ENCODE peak calls at places on chromosomes 2 and 18, in four cellular contexts. A is cardiac muscle cell, S is neural progenitor cell, D is transverse colon. X is an unnamed sample.

GRCh38 chr2:181658444-181658843 is 1.5 kb upstream of the CERKL start:
- DNase-seq in A (no peak), S (peak; percentile 51), D (no peak), X (no peak)

GRCh38 chr2:23460228-23460627 is 75.2 kb downstream of the KLHL29 start:
- DNase-seq in A (peak; percentile 34), S (no peak), D (no peak), X (no peak)

GRCh38 chr2:8676191-8676914 is 5.5 kb upstream of the ID2 start:
- DNase-seq in A (peak; percentile 87), S (peak; percentile 26), D (peak; percentile 79), X (peak; percentile 98)

GRCh38 chr2:71882949-71883472 is 264.7 kb downstream of the CYP26B1 start:
- DNase-seq in A (peak; percentile 98), S (no peak), D (peak; percentile 51), X (peak; percentile 83)

GRCh38 chr2:72130671-72131360 is 16.8 kb downstream of the CYP26B1 start:
- DNase-seq in A (peak; percentile 30), S (peak; percentile 71), D (no peak), X (no peak)

GRCh38 chr2:98455494-98455976 is 10.9 kb downstream of the INPP4A start:
- DNase-seq in A (no peak), S (no peak), D (no peak), X (no peak)

GRCh38 chr2:30072250-30072842 is 74.5 kb upstream of the YPEL5 start:
- DNase-seq in A (peak; percentile 79), S (peak; percentile 86), D (peak; percentile 63), X (peak; percentile 68)

GRCh38 chr18:69980509-69980908 is 32.8 kb upstream of the CD226 start:
- DNase-seq in A (no peak), S (no peak), D (no peak), X (no peak)

GRCh38 chr2:219017166-219017931 is 24.0 kb downstream of the CFAP65 start:
- DNase-seq in A (no peak), S (no peak), D (no peak), X (no peak)

GRCh38 chr2:177322801-177323261 is 58.3 kb upstream of the NFE2L2 start:
- DNase-seq in A (no peak), S (no peak), D (peak; percentile 63), X (no peak)

GRCh38 chr2:39666489-39667141 is 898 bp downstream of the TMEM178A start:
- DNase-seq in A (no peak), S (peak; percentile 31), D (no peak), X (no peak)

GRCh38 chr2:96538487-96539214 is 2.1 kb downstream of the ARID5A start:
- DNase-seq in A (peak; percentile 59), S (peak; percentile 95), D (peak; percentile 87), X (peak; percentile 91)

GRCh38 chr18:40926679-40927078 is 1028.4 kb upstream of the PIK3C3 start:
- DNase-seq in A (no peak), S (no peak), D (no peak), X (no peak)

GRCh38 chr2:360124-360523 is 72.2 kb upstream of the ALKAL2 start:
- DNase-seq in A (no peak), S (no peak), D (no peak), X (no peak)

GRCh38 chr2:233707979-233708644 is 4.6 kb upstream of the UGT1A5 start:
- DNase-seq in A (peak; percentile 59), S (no peak), D (no peak), X (no peak)

GRCh38 chr2:8803658-8804379 is 33.6 kb downstream of the KIDINS220 start:
- DNase-seq in A (peak; percentile 89), S (no peak), D (peak; percentile 55), X (no peak)

GRCh38 chr2:222193328-222194008 is 105.3 kb downstream of the PAX3 start:
- DNase-seq in A (no peak), S (peak; percentile 23), D (no peak), X (no peak)

GRCh38 chr2:138829326-138829725 is 49.1 kb upstream of the NXPH2 start:
- DNase-seq in A (peak; percentile 37), S (peak; percentile 82), D (no peak), X (no peak)

GRCh38 chr2:196783431-196784094 is 15.9 kb downstream of the GTF3C3 start:
- DNase-seq in A (peak; percentile 25), S (no peak), D (no peak), X (no peak)

GRCh38 chr18:27808678-27809077 is 368.3 kb downstream of the CDH2 start:
- DNase-seq in A (peak; percentile 13), S (no peak), D (no peak), X (no peak)

GRCh38 chr2:45353879-45354278 is 257.2 kb downstream of the SRBD1 start:
- DNase-seq in A (peak; percentile 75), S (no peak), D (no peak), X (no peak)

GRCh38 chr18:36636237-36636792 is 192.5 kb downstream of the TPGS2 start:
- DNase-seq in A (no peak), S (no peak), D (no peak), X (no peak)

DNA sequence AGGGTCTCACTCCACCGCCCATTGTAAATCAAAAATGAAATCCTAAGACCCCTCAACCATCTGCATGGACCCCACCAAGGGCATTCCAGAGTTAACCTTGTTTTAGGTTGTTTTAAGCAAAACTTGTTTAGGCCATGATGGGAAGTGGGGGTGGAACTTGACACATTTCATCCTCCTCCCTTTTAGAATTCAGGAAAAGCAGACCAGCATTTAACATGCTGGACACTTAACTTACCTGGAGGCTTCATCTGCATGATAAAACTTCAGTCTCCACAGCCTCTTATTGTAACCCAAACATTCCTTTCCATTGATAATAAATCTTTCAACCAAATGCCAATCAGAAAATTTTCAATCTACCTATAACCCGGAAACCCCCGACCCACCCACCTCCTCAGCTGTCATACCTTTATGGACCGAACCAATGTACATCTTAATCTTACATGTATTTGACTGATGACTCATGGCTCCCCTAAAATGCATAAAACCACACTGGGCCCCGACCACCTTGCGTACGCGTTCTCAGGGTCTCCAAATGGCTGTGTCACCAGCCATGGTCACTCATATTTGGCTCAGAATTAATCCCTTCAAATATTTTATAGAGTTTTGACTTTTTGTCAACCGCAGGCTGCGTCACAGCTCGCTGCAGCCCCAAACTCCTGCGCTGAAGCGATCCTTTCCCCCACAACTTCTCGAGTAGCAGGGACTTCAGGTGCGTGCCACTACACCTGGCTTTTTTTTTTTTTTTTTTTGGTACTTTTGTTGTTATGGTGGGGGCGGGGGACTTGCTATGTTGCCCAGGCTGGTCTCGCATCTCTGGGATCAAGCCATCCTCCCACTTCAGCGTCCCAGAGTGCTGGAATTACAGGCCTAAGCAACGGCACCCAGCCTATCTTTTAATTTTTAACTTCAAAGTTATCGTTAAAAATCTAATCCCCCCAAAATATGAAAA is 917 bp downstream of the MPPE1 start:
- DNase-seq in A (no peak), S (no peak), D (no peak), X (no peak)
- H3K27ac ChIP-seq in A (no peak overlapping the region), S (no peak overlapping the region), D (peak overlapping the region; percentile 98), X (peak overlapping the region; percentile 100)

GRCh38 chr2:240637116-240637900 is 12.0 kb downstream of the GPR35 start:
- DNase-seq in A (no peak), S (no peak), D (no peak), X (no peak)
- H3K27ac ChIP-seq in A (no peak overlapping the region), S (no peak overlapping the region), D (no peak overlapping the region), X (no peak overlapping the region)

DNA sequence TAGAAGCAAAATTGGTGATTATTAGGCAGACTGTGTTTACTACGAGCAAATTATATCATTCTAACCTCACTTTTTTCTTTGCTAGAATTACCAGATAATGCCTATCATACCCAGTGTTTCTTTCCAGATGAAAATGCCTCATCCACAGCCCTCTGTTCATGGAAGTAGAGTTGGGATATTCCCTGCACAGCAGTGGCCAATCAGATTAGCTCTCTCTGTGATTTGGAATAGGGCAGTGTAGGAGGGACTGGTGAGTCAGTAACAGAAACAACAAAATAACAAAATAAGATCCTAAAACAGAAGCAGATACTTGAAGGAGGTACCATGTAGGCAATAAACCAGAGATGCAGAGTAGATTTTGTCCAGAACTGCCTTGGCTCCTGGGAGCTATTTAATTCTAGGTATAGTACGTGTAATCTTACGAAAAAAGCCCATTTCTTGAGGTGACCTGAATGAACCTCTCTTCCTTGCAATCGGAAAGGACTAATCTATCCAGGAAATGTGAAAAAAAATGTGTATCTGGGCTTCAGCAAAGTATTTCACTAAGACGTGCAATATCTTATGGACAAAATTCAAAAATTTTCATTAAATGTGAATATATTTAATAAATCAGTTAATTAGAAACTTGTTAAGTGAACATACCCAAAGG is 18.4 kb upstream of the TMEM17 start:
- DNase-seq in A (peak; percentile 49), S (no peak), D (no peak), X (no peak)
- H3K27ac ChIP-seq in A (no peak overlapping the region), S (no peak overlapping the region), D (no peak overlapping the region), X (no peak overlapping the region)

DNA sequence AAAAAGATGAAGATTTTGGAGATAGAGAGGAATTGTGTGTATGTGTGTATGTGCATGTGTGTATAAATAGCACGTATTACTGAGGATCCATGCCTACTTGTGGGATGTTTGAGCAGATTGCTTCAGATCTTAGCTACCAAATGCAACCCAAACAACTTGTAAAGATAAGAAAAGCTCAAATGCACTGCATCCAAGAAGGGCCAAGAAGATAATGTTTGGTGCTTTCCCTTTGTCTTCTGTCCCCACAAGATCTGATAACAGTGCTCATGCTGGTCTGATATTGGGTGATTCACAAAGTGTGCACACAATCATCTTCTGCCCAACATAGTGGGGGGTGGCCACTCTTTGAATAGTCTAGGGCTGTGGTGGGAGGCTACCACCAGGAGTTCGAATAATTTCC is 284.8 kb upstream of the CYRIA start:
- DNase-seq in A (no peak), S (no peak), D (no peak), X (no peak)
- H3K27ac ChIP-seq in A (no peak overlapping the region), S (no peak overlapping the region), D (no peak overlapping the region), X (no peak overlapping the region)

GRCh38 chr2:63735263-63735662 is 106.4 kb upstream of the UGP2 start:
- DNase-seq in A (no peak), S (no peak), D (no peak), X (no peak)
- H3K27ac ChIP-seq in A (no peak overlapping the region), S (no peak overlapping the region), D (no peak overlapping the region), X (peak overlapping the region; percentile 35)

DNA sequence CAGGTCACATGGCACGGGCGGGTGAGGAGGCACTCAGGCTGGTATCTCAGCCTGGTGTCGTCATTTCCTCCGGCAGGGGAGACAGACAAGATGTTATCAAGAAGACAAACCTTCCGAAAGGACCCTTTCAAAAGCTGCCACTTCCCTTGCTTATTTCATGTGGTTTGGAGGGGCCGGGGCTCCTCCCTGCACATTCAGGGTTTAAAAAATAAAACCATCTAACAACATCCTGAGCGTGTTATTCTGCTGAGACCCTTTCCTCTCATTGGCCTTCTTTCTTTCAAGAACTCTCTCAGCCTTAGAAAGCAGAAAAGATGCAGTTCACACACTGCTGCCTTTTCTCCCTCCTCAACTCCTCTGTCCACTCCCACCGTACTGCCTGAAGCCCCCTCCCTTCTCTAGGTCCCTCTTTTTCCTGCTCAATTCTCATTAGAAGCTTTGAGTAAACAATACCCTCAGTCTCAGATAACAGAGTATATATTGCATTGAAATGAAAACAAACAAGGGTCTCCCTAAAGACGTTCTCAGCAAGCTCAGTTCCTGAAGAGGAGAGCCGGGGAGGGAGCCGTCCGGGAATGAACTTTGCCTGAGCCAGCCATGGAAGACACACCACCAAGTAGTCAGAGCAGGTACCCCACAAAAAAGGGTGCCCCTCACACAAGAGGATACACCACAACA is 9.8 kb downstream of the SMAD7 start:
- DNase-seq in A (no peak), S (no peak), D (peak; percentile 67), X (no peak)
- H3K27ac ChIP-seq in A (peak overlapping the region; percentile 96), S (no peak overlapping the region), D (peak overlapping the region; percentile 99), X (peak overlapping the region; percentile 99)

DNA sequence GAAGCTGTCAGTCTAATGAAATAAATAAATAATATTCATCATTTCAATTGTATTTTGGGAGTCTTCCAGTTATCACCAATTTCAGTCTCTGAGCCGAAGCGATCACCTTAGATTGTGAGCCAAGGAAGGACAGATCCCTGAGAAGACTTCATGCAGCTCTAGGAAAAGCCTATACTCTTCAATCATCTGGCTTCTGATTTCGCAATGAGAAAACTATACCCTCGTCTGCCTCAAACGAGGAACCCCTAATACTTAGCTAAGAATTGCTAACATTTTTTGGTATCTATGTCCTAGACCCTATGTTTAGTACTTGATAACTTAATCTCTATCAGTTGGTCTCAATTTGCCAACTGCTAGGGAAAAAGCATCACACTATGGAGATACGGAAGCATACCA is 4.5 kb upstream of the TTC27 start:
- DNase-seq in A (no peak), S (no peak), D (no peak), X (no peak)
- H3K27ac ChIP-seq in A (peak overlapping the region; percentile 72), S (no peak overlapping the region), D (no peak overlapping the region), X (peak overlapping the region; percentile 80)